ENCODE peak calls at places on chromosomes 13 and 19, in five cellular contexts. O is AG04450; N is PC-3; Y is lung; K is CD8-positive, alpha-beta T cell. V is an unnamed sample.

GRCh38 chr13:100887729-100888151 is 213.1 kb upstream of the TMTC4 start:
- DNase-seq in O (no peak), N (peak), Y (no peak), K (no peak), V (no peak)

GRCh38 chr13:59641261-59641660 is 522.5 kb downstream of the DIAPH3 start:
- DNase-seq in O (no peak), N (peak), Y (no peak), K (no peak), V (no peak)

GRCh38 chr13:49954674-49955455 is 18.7 kb upstream of the SPRYD7 start:
- DNase-seq in O (no peak), N (no peak), Y (no peak), K (no peak), V (no peak)

GRCh38 chr13:31733066-31733465 is 6.3 kb upstream of the RXFP2 start:
- DNase-seq in O (no peak), N (no peak), Y (no peak), K (no peak), V (no peak)

GRCh38 chr13:74891610-74892009 is 590.4 kb downstream of the TBC1D4 start:
- DNase-seq in O (peak), N (peak), Y (no peak), K (no peak), V (no peak)

GRCh38 chr13:88063741-88064140 is 392.6 kb downstream of the SLITRK5 start:
- DNase-seq in O (no peak), N (peak), Y (no peak), K (no peak), V (no peak)

GRCh38 chr13:21537105-21537504 is 66.9 kb downstream of the MICU2 start:
- DNase-seq in O (no peak), N (no peak), Y (no peak), K (no peak), V (no peak)

GRCh38 chr19:16649734-16650133 is 10.2 kb downstream of the SMIM7 start:
- DNase-seq in O (no peak), N (no peak), Y (no peak), K (no peak), V (no peak)

GRCh38 chr13:51793570-51794273 is 10.2 kb downstream of the DHRS12 start:
- DNase-seq in O (peak), N (peak), Y (no peak), K (no peak), V (peak)

GRCh38 chr13:59730026-59730425 is 433.7 kb downstream of the DIAPH3 start:
- DNase-seq in O (no peak), N (no peak), Y (no peak), K (no peak), V (no peak)

GRCh38 chr19:2037676-2038255 is 13.3 kb downstream of the MKNK2 start:
- DNase-seq in O (no peak), N (no peak), Y (no peak), K (no peak), V (no peak)

GRCh38 chr19:42831221-42832019 is 48.1 kb downstream of the PSG1 start:
- DNase-seq in O (no peak), N (peak), Y (no peak), K (no peak), V (no peak)
- H3K27ac ChIP-seq in O (no peak), N (peak), Y (no peak), K (no peak), V (peak)

DNA sequence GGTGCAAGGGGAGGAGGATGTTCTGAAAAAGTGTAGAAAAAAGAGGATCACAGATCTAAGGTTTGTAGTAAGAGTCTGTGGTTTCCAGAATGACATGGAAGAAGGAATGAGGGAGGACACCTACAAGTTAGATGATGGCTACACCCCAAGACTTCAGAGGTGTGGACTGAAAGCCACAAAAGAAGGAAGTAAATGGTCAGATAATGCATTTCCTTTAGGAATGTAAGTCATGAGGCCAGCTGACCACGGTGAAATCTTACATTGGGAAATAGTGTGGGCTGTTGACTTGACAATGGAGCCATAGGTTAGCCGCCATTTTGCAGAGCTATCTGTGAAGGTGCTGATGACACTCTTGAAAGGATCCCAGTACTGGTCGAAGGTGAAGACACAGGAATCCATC is 25.3 kb upstream of the FBXO27 start:
- DNase-seq in O (no peak), N (no peak), Y (no peak), K (no peak), V (no peak)
- H3K27ac ChIP-seq in O (no peak), N (no peak), Y (no peak), K (no peak), V (no peak)

DNA sequence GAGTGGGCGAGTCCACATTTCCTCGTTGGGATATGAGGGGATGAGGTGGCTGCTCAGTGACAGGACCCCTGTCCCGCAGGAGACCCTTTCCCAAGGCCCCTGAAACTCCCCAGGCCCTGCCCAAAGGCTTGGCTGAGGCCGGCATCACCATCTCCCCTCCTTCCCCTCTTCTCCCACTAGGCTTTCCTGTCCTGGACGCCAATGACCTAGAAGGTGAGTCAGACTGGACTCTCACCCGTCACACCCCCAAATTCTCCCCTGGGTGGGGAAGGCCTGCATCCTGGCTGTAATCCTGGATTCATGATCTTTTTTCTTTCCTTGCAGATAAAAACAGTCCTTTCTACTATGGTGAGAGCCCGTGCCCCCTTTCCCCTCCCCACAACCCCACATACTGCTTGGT is 5.3 kb downstream of the FXYD3 start:
- DNase-seq in O (no peak), N (peak), Y (no peak), K (no peak), V (no peak)
- H3K27ac ChIP-seq in O (no peak), N (peak), Y (peak), K (no peak), V (peak)

GRCh38 chr19:33396701-33397535 is 23.4 kb downstream of the CEBPG start:
- DNase-seq in O (no peak), N (no peak), Y (no peak), K (no peak), V (no peak)
- H3K27ac ChIP-seq in O (no peak), N (no peak), Y (no peak), K (no peak), V (no peak)

V was measured in substantia nigra.